ENCODE peak calls at places on chromosomes 1 and 21, in six cellular contexts. J is heart right ventricle; T is pancreas; C is SJSA1; S is aorta; D is naive thymus-derived CD4-positive, alpha-beta T cell. M is an unnamed sample.

GRCh38 chr1:14939527-14940284 is 213.8 kb upstream of the TMEM51 start:
- DNase-seq in J (no peak), T (no peak), C (no peak), S (no peak), D (no peak), M (no peak)

GRCh38 chr21:38533887-38534286 is 35.6 kb upstream of the ERG start:
- DNase-seq in J (no peak), T (no peak), C (no peak), S (no peak), D (no peak), M (no peak)

GRCh38 chr1:1361982-1362423 is 3.6 kb upstream of the MXRA8 start:
- DNase-seq in J (peak; percentile 58), T (no peak), C (peak; percentile 77), S (peak; percentile 69), D (no peak), M (peak; percentile 71)

GRCh38 chr1:998051-998821 is 1.7 kb downstream of the HES4 start:
- DNase-seq in J (peak; percentile 31), T (peak; percentile 61), C (no peak), S (no peak), D (peak; percentile 10), M (peak; percentile 17)

GRCh38 chr1:53598956-53599355 is 139.8 kb downstream of the DMRTB1 start:
- DNase-seq in J (no peak), T (peak; percentile 16), C (no peak), S (no peak), D (no peak), M (no peak)

GRCh38 chr1:176364231-176364905 is 98.6 kb upstream of the PAPPA2 start:
- DNase-seq in J (no peak), T (no peak), C (no peak), S (no peak), D (no peak), M (no peak)

GRCh38 chr1:117653732-117654484 is 48.1 kb downstream of the TENT5C start:
- DNase-seq in J (no peak), T (no peak), C (no peak), S (no peak), D (no peak), M (no peak)

GRCh38 chr1:160117709-160118183 is 2.2 kb downstream of the ATP1A2 start:
- DNase-seq in J (peak; percentile 54), T (no peak), C (no peak), S (no peak), D (no peak), M (no peak)

GRCh38 chr1:212401042-212401441 is 13.6 kb downstream of the PACC1 start:
- DNase-seq in J (no peak), T (no peak), C (peak; percentile 3), S (no peak), D (no peak), M (no peak)

GRCh38 chr1:208179303-208179702 is 64.9 kb downstream of the PLXNA2 start:
- DNase-seq in J (no peak), T (no peak), C (no peak), S (no peak), D (no peak), M (peak; percentile 67)

GRCh38 chr1:116494745-116495144 is 76.1 kb downstream of the CD58 start:
- DNase-seq in J (no peak), T (no peak), C (no peak), S (no peak), D (no peak), M (no peak)

GRCh38 chr1:47417129-47418044 is 1.3 kb downstream of the FOXE3 start:
- DNase-seq in J (no peak), T (no peak), C (no peak), S (no peak), D (no peak), M (no peak)

GRCh38 chr1:46300673-46301405 is 2.6 kb downstream of the LRRC41 start:
- DNase-seq in J (no peak), T (no peak), C (no peak), S (no peak), D (no peak), M (no peak)

GRCh38 chr1:245571872-245572294 is 417.1 kb downstream of the KIF26B start:
- DNase-seq in J (no peak), T (peak; percentile 9), C (no peak), S (no peak), D (no peak), M (no peak)

GRCh38 chr1:178055779-178056471 is 38.0 kb upstream of the RASAL2 start:
- DNase-seq in J (no peak), T (no peak), C (peak; percentile 56), S (peak; percentile 64), D (no peak), M (no peak)

GRCh38 chr1:213905315-213905714 is 82.5 kb upstream of the PROX1 start:
- DNase-seq in J (peak; percentile 63), T (no peak), C (no peak), S (peak; percentile 53), D (no peak), M (no peak)

GRCh38 chr1:213898684-213899083 is 89.1 kb upstream of the PROX1 start:
- DNase-seq in J (no peak), T (no peak), C (no peak), S (no peak), D (no peak), M (no peak)

GRCh38 chr1:213899413-213899812 is 88.4 kb upstream of the PROX1 start:
- DNase-seq in J (no peak), T (no peak), C (no peak), S (no peak), D (no peak), M (no peak)
- H3K4me1 ChIP-seq in J (no peaks in the 10 kb centered on the region), T (no peaks in the 10 kb centered on the region), C (no peaks in the 10 kb centered on the region), S (no peaks in the 10 kb centered on the region), D (no peaks in the 10 kb centered on the region), M (no peaks in the 10 kb centered on the region)

GRCh38 chr1:55045430-55045829 is 6.1 kb downstream of the PCSK9 start:
- DNase-seq in J (no peak), T (no peak), C (no peak), S (no peak), D (no peak), M (no peak)
- H3K4me1 ChIP-seq in J (peaks cover 14% of the 10 kb centered on the region), T (no peaks in the 10 kb centered on the region), C (no peaks in the 10 kb centered on the region), S (no peaks in the 10 kb centered on the region), D (no peaks in the 10 kb centered on the region), M (no peaks in the 10 kb centered on the region)

GRCh38 chr1:185880330-185880729 is 146.1 kb downstream of the HMCN1 start:
- DNase-seq in J (no peak), T (no peak), C (no peak), S (no peak), D (no peak), M (no peak)
- H3K4me1 ChIP-seq in J (no peaks in the 10 kb centered on the region), T (no peaks in the 10 kb centered on the region), C (peaks cover 9% of the 10 kb centered on the region), S (peaks cover 10% of the 10 kb centered on the region), D (no peaks in the 10 kb centered on the region), M (no peaks in the 10 kb centered on the region)

GRCh38 chr1:33338495-33339211 is 17.8 kb upstream of the A3GALT2 start:
- DNase-seq in J (no peak), T (no peak), C (no peak), S (peak; percentile 62), D (no peak), M (peak; percentile 80)
- H3K4me1 ChIP-seq in J (peaks cover 99% of the 10 kb centered on the region), T (peaks cover 63% of the 10 kb centered on the region), C (peaks cover 62% of the 10 kb centered on the region), S (peaks cover 15% of the 10 kb centered on the region), D (no peaks in the 10 kb centered on the region), M (peaks cover 59% of the 10 kb centered on the region)

GRCh38 chr1:223717123-223717522 is 4.8 kb downstream of the CAPN2 start:
- DNase-seq in J (no peak), T (no peak), C (no peak), S (no peak), D (no peak), M (no peak)
- H3K4me1 ChIP-seq in J (peaks cover 56% of the 10 kb centered on the region), T (peaks cover 11% of the 10 kb centered on the region), C (peaks cover 64% of the 10 kb centered on the region), S (no peaks in the 10 kb centered on the region), D (peaks cover 67% of the 10 kb centered on the region), M (peaks cover 7% of the 10 kb centered on the region)

GRCh38 chr1:65725064-65725463 is 67.6 kb upstream of the PDE4B start:
- DNase-seq in J (no peak), T (no peak), C (no peak), S (no peak), D (no peak), M (no peak)

GRCh38 chr1:65724151-65724550 is 68.5 kb upstream of the PDE4B start:
- DNase-seq in J (no peak), T (no peak), C (no peak), S (no peak), D (no peak), M (no peak)

GRCh38 chr1:65734976-65735375 is 57.7 kb upstream of the PDE4B start:
- DNase-seq in J (no peak), T (no peak), C (no peak), S (no peak), D (no peak), M (no peak)

GRCh38 chr1:65728504-65728903 is 64.2 kb upstream of the PDE4B start:
- DNase-seq in J (no peak), T (no peak), C (no peak), S (no peak), D (no peak), M (no peak)

GRCh38 chr1:65729308-65729707 is 63.4 kb upstream of the PDE4B start:
- DNase-seq in J (no peak), T (no peak), C (no peak), S (no peak), D (no peak), M (no peak)
- H3K4me1 ChIP-seq in J (no peaks in the 10 kb centered on the region), T (no peaks in the 10 kb centered on the region), C (no peaks in the 10 kb centered on the region), S (no peaks in the 10 kb centered on the region), D (no peaks in the 10 kb centered on the region), M (no peaks in the 10 kb centered on the region)

DNA sequence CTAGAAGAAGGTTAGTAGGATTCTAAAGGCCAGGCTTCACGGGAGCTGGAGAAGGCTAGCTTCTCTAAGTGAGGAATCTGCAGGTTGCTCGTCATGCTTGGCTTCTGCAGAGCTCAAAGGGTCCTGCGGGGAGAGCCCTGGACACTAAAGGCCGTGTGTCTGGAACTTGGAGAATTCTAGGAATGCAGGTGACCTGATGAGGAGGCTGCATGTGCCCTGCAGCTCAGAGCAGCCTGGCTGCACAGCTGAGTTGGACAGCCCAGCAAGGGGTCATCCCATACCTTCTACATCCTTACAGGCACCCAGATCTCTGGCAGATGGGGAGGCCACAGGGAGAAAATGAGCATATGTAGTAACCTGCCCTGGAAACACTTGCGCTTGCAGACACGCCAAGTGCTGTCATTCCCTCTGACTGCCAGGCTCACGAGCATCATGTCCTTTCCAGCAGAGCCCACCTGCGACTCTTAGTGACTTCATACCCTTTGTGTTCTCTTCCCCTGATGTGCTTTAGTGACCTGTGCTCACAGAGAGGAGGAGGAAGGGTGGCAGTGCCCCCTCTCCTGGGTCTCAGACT is 9.9 kb downstream of the MAPKAPK2 start:
- DNase-seq in J (no peak), T (no peak), C (no peak), S (no peak), D (no peak), M (no peak)
- H3K4me1 ChIP-seq in J (peaks cover 100% of the 10 kb centered on the region), T (peaks cover 45% of the 10 kb centered on the region), C (peaks cover 41% of the 10 kb centered on the region), S (peaks cover 13% of the 10 kb centered on the region), D (peaks cover 27% of the 10 kb centered on the region), M (peaks cover 12% of the 10 kb centered on the region)

M was measured in uterus.